ENCODE peak calls at places on chromosomes 11 and 22, in six cellular contexts. D, G, A, N, M and B are unnamed samples.
A peak's percentile ranks its signal among the peaks of the same experiment; 100 is the strongest.

GRCh38 chr11:66012946-66013761 is 1.3 kb downstream of the CST6 start:
- DNase-seq in M (no peak), G (peak; percentile 41), D (no peak), N (no peak), A (no peak), B (no peak)

GRCh38 chr11:65973439-65974110 is 12.0 kb downstream of the SART1 start:
- DNase-seq in N (no peak), D (peak; percentile 68), A (no peak), M (peak; percentile 22), G (no peak), B (no peak)

GRCh38 chr11:75474878-75475766 is 42.1 kb upstream of the KLHL35 start:
- DNase-seq in G (peak; percentile 85), A (peak; percentile 61), M (peak; percentile 52), D (peak; percentile 39), N (peak; percentile 28), B (peak; percentile 72)

GRCh38 chr22:46909237-46910030 is 147.0 kb downstream of the TBC1D22A start:
- DNase-seq in N (no peak), A (no peak), G (no peak), M (no peak), D (no peak), B (peak; percentile 57)

GRCh38 chr11:17979770-17980371 is 33.0 kb downstream of the SERGEF start:
- DNase-seq in D (peak; percentile 28), N (no peak), G (peak; percentile 64), M (peak; percentile 19), A (peak; percentile 55), B (no peak)

GRCh38 chr11:18312012-18312411 is 9.9 kb downstream of the HPS5 start:
- DNase-seq in M (no peak), N (no peak), A (no peak), G (no peak), D (peak; percentile 82), B (no peak)

GRCh38 chr11:87804176-87804575 is 371.1 kb downstream of the RAB38 start:
- DNase-seq in M (no peak), N (no peak), A (no peak), G (no peak), D (no peak), B (no peak)

GRCh38 chr11:11770274-11770673 is 71.5 kb upstream of the USP47 start:
- DNase-seq in D (no peak), G (no peak), A (no peak), M (no peak), N (no peak), B (no peak)

GRCh38 chr11:83836883-83837654 is 550.9 kb upstream of the CCDC90B start:
- DNase-seq in G (peak; percentile 57), D (peak; percentile 74), M (peak; percentile 51), A (peak; percentile 41), N (no peak), B (no peak)

GRCh38 chr22:26851125-26851524 is 193.7 kb downstream of the MIAT start:
- DNase-seq in N (no peak), G (no peak), M (no peak), A (no peak), D (no peak), B (no peak)

GRCh38 chr11:78214331-78215194 is 25.8 kb downstream of the USP35 start:
- DNase-seq in D (no peak), M (no peak), A (no peak), G (no peak), N (no peak), B (peak; percentile 52)

GRCh38 chr11:9263840-9264380 is 1.2 kb downstream of the DENND5A start:
- DNase-seq in G (peak; percentile 52), N (no peak), D (peak; percentile 68), A (peak; percentile 24), M (peak; percentile 48), B (no peak)

GRCh38 chr11:31968774-31969433 is 122.0 kb upstream of the RCN1 start:
- DNase-seq in D (peak; percentile 94), G (no peak), A (no peak), N (no peak), M (peak; percentile 63), B (no peak)

GRCh38 chr11:86696004-86696403 is 23.6 kb upstream of the ME3 start:
- DNase-seq in G (no peak), M (peak; percentile 95), N (no peak), A (no peak), D (peak; percentile 92), B (no peak)

GRCh38 chr11:13143486-13144297 is 133.9 kb upstream of the BMAL1 start:
- DNase-seq in A (no peak), M (no peak), D (peak; percentile 29), G (no peak), N (no peak), B (no peak)

GRCh38 chr11:48052183-48053040 is 72.1 kb downstream of the PTPRJ start:
- DNase-seq in A (peak; percentile 47), M (peak; percentile 21), G (no peak), N (no peak), D (peak; percentile 66), B (no peak)

GRCh38 chr11:68008381-68009337 is 1.5 kb upstream of the ALDH3B1 start:
- DNase-seq in M (no peak), A (peak; percentile 65), G (no peak), D (no peak), N (no peak), B (peak; percentile 65)

GRCh38 chr11:128615612-128616011 is 28.3 kb upstream of the ETS1 start:
- DNase-seq in D (no peak), G (no peak), M (no peak), A (no peak), N (no peak), B (no peak)

GRCh38 chr11:120147094-120147949 is 9.4 kb upstream of the TRIM29 start:
- DNase-seq in M (no peak), N (no peak), A (no peak), G (peak; percentile 1), D (no peak), B (no peak)

GRCh38 chr11:40445391-40445790 is 1014.1 kb downstream of the LRRC4C start:
- DNase-seq in D (no peak), M (no peak), N (no peak), G (no peak), A (no peak), B (no peak)

GRCh38 chr11:64107300-64107699 is 58.6 kb downstream of the MACROD1 start:
- DNase-seq in N (no peak), A (peak; percentile 14), G (no peak), D (no peak), M (no peak), B (no peak)

GRCh38 chr11:64101461-64101860 is 64.5 kb downstream of the MACROD1 start:
- DNase-seq in M (no peak), A (no peak), G (no peak), N (no peak), D (peak; percentile 34), B (no peak)

GRCh38 chr11:64103377-64103985 is 62.4 kb downstream of the MACROD1 start:
- DNase-seq in G (no peak), A (no peak), N (no peak), D (no peak), M (no peak), B (no peak)

GRCh38 chr11:64102005-64102738 is 63.7 kb downstream of the MACROD1 start:
- DNase-seq in A (no peak), G (no peak), M (no peak), D (no peak), N (no peak), B (no peak)

GRCh38 chr11:64104632-64105031 is 61.3 kb downstream of the MACROD1 start:
- DNase-seq in D (no peak), N (no peak), G (no peak), A (no peak), M (no peak), B (no peak)
- H3K9me3 ChIP-seq in D (no peaks in the 10 kb centered on the region), N (no peaks in the 10 kb centered on the region), G (no peaks in the 10 kb centered on the region), A (no peaks in the 10 kb centered on the region), M (no peaks in the 10 kb centered on the region), B (no peaks in the 10 kb centered on the region)

DNA sequence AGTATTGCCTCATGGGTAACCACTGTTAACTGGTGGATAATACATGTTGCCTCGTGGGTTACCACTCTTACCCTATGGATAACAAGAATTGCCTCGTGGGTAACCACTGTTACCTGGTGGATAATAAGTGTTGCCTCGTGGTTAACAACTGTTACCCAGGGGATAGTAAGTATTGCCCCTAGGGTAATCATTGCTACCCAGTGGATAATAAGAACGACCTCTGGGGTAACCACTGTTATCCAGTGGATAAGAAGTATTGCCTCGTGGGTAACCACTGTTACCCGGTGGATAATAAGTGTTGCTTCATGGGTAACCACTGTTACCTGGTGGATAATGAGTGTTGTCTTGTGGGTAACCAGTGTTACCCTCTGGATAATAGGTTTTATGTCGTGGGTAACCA is 28.1 kb upstream of the NXPE4 start:
- DNase-seq in M (no peak), G (no peak), D (no peak), N (no peak), A (no peak), B (no peak)
- H3K9me3 ChIP-seq in M (no peaks in the 10 kb centered on the region), G (peaks cover 2% of the 10 kb centered on the region), D (no peaks in the 10 kb centered on the region), N (peaks cover 4% of the 10 kb centered on the region), A (peaks cover 43% of the 10 kb centered on the region), B (peaks cover 2% of the 10 kb centered on the region)

DNA sequence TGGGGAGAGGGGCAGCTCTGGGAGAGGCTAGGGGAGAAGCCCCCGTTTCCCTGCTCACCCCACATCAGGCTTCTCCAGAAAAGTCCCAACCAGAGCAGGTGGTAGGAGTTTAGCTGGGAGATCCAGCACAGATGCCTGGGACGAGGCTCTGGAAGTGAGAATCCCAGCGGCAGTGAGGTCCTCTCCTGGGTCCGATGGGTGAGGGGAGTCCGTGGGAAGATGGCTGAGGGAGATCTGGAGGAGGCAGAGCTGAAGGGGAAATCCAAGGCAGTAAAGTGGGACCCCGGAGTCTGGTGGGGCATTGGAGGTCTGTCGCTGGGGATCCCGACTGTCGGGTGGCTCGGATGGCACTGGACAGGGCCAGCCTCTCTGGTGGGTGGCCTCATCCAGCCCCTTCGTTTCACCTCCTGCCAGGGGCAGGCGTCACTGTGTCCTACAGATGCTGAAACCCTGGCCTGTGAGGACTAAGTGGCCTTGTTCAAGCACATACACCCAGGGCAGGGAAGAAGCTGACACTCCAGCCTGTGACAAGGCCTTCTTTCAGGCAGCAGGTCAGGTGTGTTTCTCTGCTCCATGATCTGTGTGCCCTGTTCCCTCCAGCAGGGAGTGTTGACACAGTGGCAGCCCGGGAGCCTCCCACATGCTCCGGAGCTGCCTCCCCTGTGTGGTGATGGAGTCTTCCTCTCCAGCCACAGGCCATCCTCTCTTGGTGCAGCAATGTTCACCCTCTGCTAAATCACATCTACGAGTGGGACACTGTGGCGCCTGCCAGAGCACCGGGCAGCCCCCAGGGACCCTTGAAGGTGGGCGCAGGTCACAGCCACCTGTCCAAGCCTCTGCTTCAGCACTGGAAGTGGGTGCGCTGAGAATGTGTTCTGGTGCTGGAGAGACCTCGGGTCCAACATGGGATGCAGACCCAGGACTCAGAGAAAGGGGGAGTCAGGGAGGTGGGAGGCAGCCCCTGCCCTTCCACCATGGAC is 850.8 kb downstream of the BRD1 start:
- DNase-seq in N (no peak), G (no peak), M (no peak), A (no peak), D (no peak), B (no peak)
- H3K9me3 ChIP-seq in N (no peaks in the 10 kb centered on the region), G (no peaks in the 10 kb centered on the region), M (no peaks in the 10 kb centered on the region), A (no peaks in the 10 kb centered on the region), D (no peaks in the 10 kb centered on the region), B (no peaks in the 10 kb centered on the region)

GRCh38 chr11:3353066-3353465 is 25.9 kb downstream of the ZNF195 start:
- DNase-seq in D (no peak), A (no peak), G (no peak), M (no peak), N (no peak), B (no peak)

GRCh38 chr11:3357994-3358676 is 20.8 kb downstream of the ZNF195 start:
- DNase-seq in D (no peak), G (no peak), N (no peak), A (no peak), M (no peak), B (no peak)

GRCh38 chr11:3359092-3359824 is 19.7 kb downstream of the ZNF195 start:
- DNase-seq in N (no peak), G (no peak), D (no peak), A (no peak), M (peak; percentile 12), B (no peak)

GRCh38 chr11:3356858-3357257 is 22.1 kb downstream of the ZNF195 start:
- DNase-seq in M (no peak), G (no peak), D (no peak), N (no peak), A (no peak), B (no peak)

GRCh38 chr11:3357302-3357701 is 21.6 kb downstream of the ZNF195 start:
- DNase-seq in A (no peak), D (no peak), M (no peak), N (no peak), G (no peak), B (no peak)
- H3K9me3 ChIP-seq in A (peaks cover 41% of the 10 kb centered on the region), D (peaks cover 24% of the 10 kb centered on the region), M (peaks cover 8% of the 10 kb centered on the region), N (peaks cover 52% of the 10 kb centered on the region), G (peaks cover 39% of the 10 kb centered on the region), B (peaks cover 14% of the 10 kb centered on the region)